ENCODE peak calls at places on chromosomes 6 and 20, in five cellular contexts. I is brain microvascular endothelial cell, Z is astrocyte of the spinal cord, D is iris pigment epithelial cell, P is ELR. L is an unnamed sample.

GRCh38 chr6:22838346-22838745 is 269.0 kb downstream of the HDGFL1 start:
- DNase-seq in I (no peak), Z (peak), D (no peak), P (peak), L (no peak)

GRCh38 chr20:17633221-17633849 is 48.7 kb downstream of the RRBP1 start:
- DNase-seq in I (no peak), Z (no peak), D (no peak), P (no peak), L (no peak)

GRCh38 chr6:15066433-15067337 is 179.2 kb upstream of the JARID2 start:
- DNase-seq in I (peak), Z (peak), D (peak), P (peak), L (peak)

GRCh38 chr20:64142546-64142945 is 21.7 kb upstream of the MYT1 start:
- DNase-seq in I (no peak), Z (no peak), D (peak), P (peak), L (no peak)

GRCh38 chr6:137699036-137699683 is 167.9 kb upstream of the TNFAIP3 start:
- DNase-seq in I (no peak), Z (no peak), D (no peak), P (peak), L (no peak)

GRCh38 chr6:43009124-43009523 is 4.6 kb downstream of the MEA1 start:
- DNase-seq in I (peak), Z (peak), D (peak), P (peak), L (no peak)

GRCh38 chr6:169185011-169185521 is 68.6 kb downstream of the THBS2 start:
- DNase-seq in I (no peak), Z (no peak), D (no peak), P (no peak), L (no peak)

GRCh38 chr20:2470051-2470431 is 548 bp downstream of the SNRPB start:
- DNase-seq in I (peak), Z (peak), D (peak), P (peak), L (no peak)

GRCh38 chr6:139290787-139291294 is 957 bp downstream of the TXLNB start:
- DNase-seq in I (peak), Z (peak), D (peak), P (peak), L (peak)

GRCh38 chr20:4728121-4728520 is 6.4 kb downstream of the PRND start:
- DNase-seq in I (no peak), Z (no peak), D (peak), P (peak), L (no peak)

GRCh38 chr6:137928286-137928685 is 61.2 kb downstream of the TNFAIP3 start:
- DNase-seq in I (no peak), Z (no peak), D (no peak), P (no peak), L (no peak)

GRCh38 chr6:110878751-110879539 is 4.4 kb downstream of the AMD1 start:
- DNase-seq in I (peak), Z (peak), D (peak), P (peak), L (no peak)

L was measured in skeletal muscle cell.